ENCODE peak calls at places on chromosomes 12 and 14, in six cellular contexts. One of them, this sample, is unnamed.

GRCh38 chr14:85439696-85440328 is 90.1 kb upstream of the FLRT2 start:
- DNase-seq in PC-9: no peak
- DNase-seq in astrocyte: peak; percentile 67
- DNase-seq in PC-3: no peak
- DNase-seq in endothelial cell of umbilical vein: peak; percentile 42
- DNase-seq in neural progenitor cell: no peak
- DNase-seq in this sample: no peak

GRCh38 chr12:6067152-6067916 is 57.1 kb downstream of the VWF start:
- DNase-seq in endothelial cell of umbilical vein: peak; percentile 91
- DNase-seq in neural progenitor cell: peak; percentile 72
- DNase-seq in astrocyte: no peak
- DNase-seq in PC-9: peak; percentile 45
- DNase-seq in PC-3: peak; percentile 75
- DNase-seq in this sample: peak; percentile 86

GRCh38 chr14:30443368-30444007 is 115.5 kb upstream of the G2E3 start:
- DNase-seq in PC-9: no peak
- DNase-seq in astrocyte: peak; percentile 30
- DNase-seq in neural progenitor cell: peak; percentile 69
- DNase-seq in endothelial cell of umbilical vein: peak; percentile 2
- DNase-seq in PC-3: peak; percentile 73
- DNase-seq in this sample: no peak

GRCh38 chr14:48125654-48126053 is 450.2 kb upstream of the MDGA2 start:
- DNase-seq in astrocyte: no peak
- DNase-seq in endothelial cell of umbilical vein: no peak
- DNase-seq in PC-3: no peak
- DNase-seq in PC-9: no peak
- DNase-seq in neural progenitor cell: peak; percentile 74
- DNase-seq in this sample: no peak

GRCh38 chr14:104293231-104293841 is 154.9 kb downstream of the KIF26A start:
- DNase-seq in neural progenitor cell: no peak
- DNase-seq in astrocyte: no peak
- DNase-seq in endothelial cell of umbilical vein: no peak
- DNase-seq in PC-3: peak; percentile 6
- DNase-seq in PC-9: no peak
- DNase-seq in this sample: peak; percentile 81

GRCh38 chr12:62799126-62799736 is 135.7 kb downstream of the PPM1H start:
- DNase-seq in endothelial cell of umbilical vein: peak; percentile 73
- DNase-seq in neural progenitor cell: peak; percentile 92
- DNase-seq in PC-9: peak; percentile 54
- DNase-seq in PC-3: peak; percentile 87
- DNase-seq in astrocyte: peak; percentile 38
- DNase-seq in this sample: peak; percentile 92

GRCh38 chr12:96208801-96209534 is 14.8 kb downstream of the ELK3 start:
- DNase-seq in PC-3: no peak
- DNase-seq in neural progenitor cell: no peak
- DNase-seq in astrocyte: no peak
- DNase-seq in endothelial cell of umbilical vein: peak; percentile 91
- DNase-seq in PC-9: no peak
- DNase-seq in this sample: no peak

GRCh38 chr12:10672231-10672868 is 1.5 kb downstream of the STYK1 start:
- DNase-seq in astrocyte: no peak
- DNase-seq in neural progenitor cell: no peak
- DNase-seq in PC-9: peak; percentile 42
- DNase-seq in endothelial cell of umbilical vein: no peak
- DNase-seq in PC-3: peak; percentile 13
- DNase-seq in this sample: no peak

GRCh38 chr12:131949431-131950181 is at the start of gene EP400:
- DNase-seq in astrocyte: peak; percentile 78
- DNase-seq in PC-3: peak; percentile 97
- DNase-seq in neural progenitor cell: peak; percentile 98
- DNase-seq in PC-9: peak; percentile 81
- DNase-seq in endothelial cell of umbilical vein: peak; percentile 92
- DNase-seq in this sample: peak; percentile 99

DNA sequence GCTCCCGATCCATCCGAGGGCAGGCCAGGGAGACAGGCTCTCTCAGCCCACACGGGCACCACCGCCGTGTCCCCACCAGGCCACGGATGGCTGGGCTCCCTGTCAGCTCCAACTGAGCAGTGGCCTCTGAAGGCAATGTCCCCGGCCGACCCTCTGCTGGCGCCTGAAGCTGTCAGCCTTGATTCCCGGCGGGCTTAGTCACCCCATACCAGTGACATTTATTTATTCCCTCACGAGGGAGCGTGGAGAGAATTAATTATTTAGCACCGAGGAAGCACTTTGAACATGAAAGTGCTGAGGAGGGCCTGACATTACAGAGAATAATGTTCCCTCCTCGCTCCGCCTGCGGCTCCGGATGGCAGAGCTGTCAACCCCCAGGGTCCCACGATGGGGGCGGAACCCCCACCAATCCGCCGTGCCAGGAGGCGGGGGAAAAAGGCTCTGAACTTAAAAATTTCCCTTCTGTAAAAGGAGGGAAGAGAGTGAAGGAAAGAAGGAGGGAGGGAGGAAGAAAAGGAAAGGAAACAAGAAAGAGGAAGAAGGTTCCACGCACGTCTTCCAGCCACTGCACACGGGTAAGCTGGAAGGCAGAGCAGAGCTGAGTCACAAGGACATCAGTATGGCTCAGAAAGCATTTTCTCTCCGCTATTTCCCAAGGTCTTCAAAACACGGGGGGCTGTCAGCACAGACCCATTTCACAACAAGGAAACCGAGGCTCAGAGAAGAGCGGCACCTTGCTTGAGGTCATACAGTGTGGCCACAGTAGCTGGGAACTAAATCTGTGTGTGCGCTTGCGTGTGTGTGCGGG is 108.7 kb upstream of the NCOR2 start:
- DNase-seq in PC-9: no peak
- DNase-seq in astrocyte: peak; percentile 69
- DNase-seq in PC-3: no peak
- DNase-seq in neural progenitor cell: no peak
- DNase-seq in endothelial cell of umbilical vein: no peak
- DNase-seq in this sample: peak; percentile 95
- H3K27ac ChIP-seq in PC-9: no peak overlapping the region
- H3K27ac ChIP-seq in astrocyte: peak overlapping the region; percentile 45
- H3K27ac ChIP-seq in PC-3: no peak overlapping the region
- H3K27ac ChIP-seq in neural progenitor cell: no peak overlapping the region
- H3K27ac ChIP-seq in endothelial cell of umbilical vein: no peak overlapping the region
- H3K27ac ChIP-seq in this sample: no peak overlapping the region

DNA sequence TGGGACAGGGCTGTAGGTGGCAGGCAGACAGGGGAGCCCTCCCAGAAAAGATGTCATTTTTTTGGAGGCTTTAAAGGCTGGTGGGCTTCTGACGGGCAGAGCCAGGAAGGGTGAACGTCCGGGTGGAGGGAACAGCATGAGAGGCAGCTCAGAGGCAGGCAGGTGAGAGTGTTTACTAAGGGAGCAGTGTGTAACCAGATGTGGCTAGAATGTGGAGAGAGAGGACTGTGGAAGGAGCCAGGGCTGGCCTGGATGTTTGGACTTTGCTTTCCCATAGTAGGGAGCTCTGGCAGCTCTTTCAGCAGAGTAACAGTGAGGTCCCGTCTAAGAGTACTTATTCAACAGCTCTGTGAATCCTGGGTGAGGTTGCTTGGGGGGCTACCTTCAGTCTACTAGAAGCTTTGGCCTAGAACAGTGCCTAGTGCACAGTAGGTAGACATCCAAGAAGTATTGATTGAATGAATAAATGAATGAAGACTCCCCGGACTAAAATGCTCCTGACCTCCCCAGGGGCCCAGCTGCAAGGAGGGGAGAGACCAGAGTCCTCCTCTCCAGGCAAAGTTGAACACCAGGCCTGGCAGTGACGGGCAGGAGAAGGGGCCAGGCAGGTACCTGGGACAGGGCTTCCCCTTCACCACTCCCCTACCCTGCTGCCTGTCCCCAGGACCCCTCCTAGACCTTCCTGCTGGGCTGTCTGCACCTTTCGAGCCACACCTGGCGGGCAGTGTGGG is 8.6 kb downstream of the FAM222A start:
- DNase-seq in astrocyte: no peak
- DNase-seq in neural progenitor cell: no peak
- DNase-seq in PC-9: no peak
- DNase-seq in PC-3: no peak
- DNase-seq in endothelial cell of umbilical vein: no peak
- DNase-seq in this sample: peak; percentile 62
- H3K4me2 ChIP-seq in astrocyte: no peak overlapping the region
- H3K4me2 ChIP-seq in neural progenitor cell: peak overlapping the region; percentile 39
- H3K4me2 ChIP-seq in PC-9: no peak overlapping the region
- H3K4me2 ChIP-seq in PC-3: no peak overlapping the region
- H3K4me2 ChIP-seq in endothelial cell of umbilical vein: no peak overlapping the region
- H3K4me2 ChIP-seq in this sample: no peak overlapping the region

DNA sequence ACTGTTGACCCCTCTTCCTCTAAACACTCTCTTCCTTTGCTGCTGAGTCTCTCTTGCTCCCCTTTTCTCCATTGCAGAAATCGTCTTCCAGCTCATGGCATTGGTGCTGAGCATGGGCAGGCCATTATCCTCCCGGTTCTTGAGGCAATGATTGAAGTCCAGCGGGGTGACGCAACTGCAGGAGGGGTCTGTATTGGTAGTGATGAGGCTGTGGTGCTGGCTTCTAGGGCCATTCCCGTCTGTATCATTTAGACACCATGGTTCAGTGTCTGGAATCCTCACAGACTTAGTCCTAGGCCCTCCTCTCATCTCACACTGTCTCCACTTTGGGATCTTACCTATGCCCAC is 720 bp upstream of the SLC22A17 start:
- DNase-seq in neural progenitor cell: no peak
- DNase-seq in astrocyte: no peak
- DNase-seq in PC-9: no peak
- DNase-seq in PC-3: no peak
- DNase-seq in endothelial cell of umbilical vein: no peak
- DNase-seq in this sample: peak; percentile 62
- H3K4me3 ChIP-seq in neural progenitor cell: no peak overlapping the region
- H3K4me3 ChIP-seq in astrocyte: no peak overlapping the region
- H3K4me3 ChIP-seq in PC-9: no peak overlapping the region
- H3K4me3 ChIP-seq in PC-3: no peak overlapping the region
- H3K4me3 ChIP-seq in endothelial cell of umbilical vein: no peak overlapping the region
- H3K4me3 ChIP-seq in this sample: no peak overlapping the region

GRCh38 chr12:120684523-120684932 is 2.4 kb upstream of the MLEC start:
- DNase-seq in PC-9: peak; percentile 42
- DNase-seq in endothelial cell of umbilical vein: no peak
- DNase-seq in astrocyte: no peak
- DNase-seq in PC-3: peak; percentile 35
- DNase-seq in neural progenitor cell: no peak
- DNase-seq in this sample: no peak
- H3K27ac ChIP-seq in PC-9: no peak overlapping the region
- H3K27ac ChIP-seq in endothelial cell of umbilical vein: no peak overlapping the region
- H3K27ac ChIP-seq in astrocyte: no peak overlapping the region
- H3K27ac ChIP-seq in PC-3: no peak overlapping the region
- H3K27ac ChIP-seq in neural progenitor cell: no peak overlapping the region
- H3K27ac ChIP-seq in this sample: no peak overlapping the region

DNA sequence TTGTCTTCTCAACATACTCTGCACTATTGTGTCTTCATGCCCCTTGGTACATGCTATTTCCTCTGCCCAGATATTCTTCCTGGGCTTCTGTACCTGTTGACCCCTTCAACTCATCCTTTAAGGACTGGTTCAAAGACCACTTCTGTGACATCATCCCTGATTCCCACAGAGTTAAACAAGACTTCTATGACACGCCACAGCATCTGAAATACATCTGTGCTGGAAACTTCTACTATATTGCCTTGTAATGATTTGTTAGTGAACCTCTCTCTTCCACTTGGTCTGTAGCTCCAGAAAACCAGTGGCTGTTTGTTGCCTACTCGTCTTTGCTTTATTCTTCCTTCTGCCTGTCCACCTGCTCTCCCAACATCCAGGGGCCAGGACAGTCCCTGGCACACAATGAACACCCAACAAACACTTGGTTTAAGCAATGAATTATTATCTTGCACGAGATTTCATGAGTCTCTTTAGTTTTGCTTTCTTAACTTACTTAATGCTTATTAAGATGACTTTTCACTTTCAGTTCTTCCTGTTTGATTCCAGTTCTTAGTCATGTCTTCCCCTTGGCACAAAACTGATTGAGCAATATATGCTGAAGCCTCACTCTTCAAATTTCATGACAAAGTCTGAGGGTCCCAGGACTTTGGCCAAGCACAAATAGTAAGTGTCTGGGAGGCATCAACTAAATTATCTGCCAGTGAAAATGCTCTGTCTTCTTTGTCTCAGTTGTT is 485.9 kb downstream of the APAF1 start:
- DNase-seq in neural progenitor cell: no peak
- DNase-seq in astrocyte: peak; percentile 34
- DNase-seq in PC-9: no peak
- DNase-seq in PC-3: peak; percentile 12
- DNase-seq in endothelial cell of umbilical vein: no peak
- DNase-seq in this sample: no peak
- H3K4me2 ChIP-seq in neural progenitor cell: peak overlapping the region; percentile 65
- H3K4me2 ChIP-seq in astrocyte: peak overlapping the region; percentile 76
- H3K4me2 ChIP-seq in PC-9: peak overlapping the region; percentile 44
- H3K4me2 ChIP-seq in PC-3: peak overlapping the region; percentile 24
- H3K4me2 ChIP-seq in endothelial cell of umbilical vein: no peak overlapping the region
- H3K4me2 ChIP-seq in this sample: no peak overlapping the region

DNA sequence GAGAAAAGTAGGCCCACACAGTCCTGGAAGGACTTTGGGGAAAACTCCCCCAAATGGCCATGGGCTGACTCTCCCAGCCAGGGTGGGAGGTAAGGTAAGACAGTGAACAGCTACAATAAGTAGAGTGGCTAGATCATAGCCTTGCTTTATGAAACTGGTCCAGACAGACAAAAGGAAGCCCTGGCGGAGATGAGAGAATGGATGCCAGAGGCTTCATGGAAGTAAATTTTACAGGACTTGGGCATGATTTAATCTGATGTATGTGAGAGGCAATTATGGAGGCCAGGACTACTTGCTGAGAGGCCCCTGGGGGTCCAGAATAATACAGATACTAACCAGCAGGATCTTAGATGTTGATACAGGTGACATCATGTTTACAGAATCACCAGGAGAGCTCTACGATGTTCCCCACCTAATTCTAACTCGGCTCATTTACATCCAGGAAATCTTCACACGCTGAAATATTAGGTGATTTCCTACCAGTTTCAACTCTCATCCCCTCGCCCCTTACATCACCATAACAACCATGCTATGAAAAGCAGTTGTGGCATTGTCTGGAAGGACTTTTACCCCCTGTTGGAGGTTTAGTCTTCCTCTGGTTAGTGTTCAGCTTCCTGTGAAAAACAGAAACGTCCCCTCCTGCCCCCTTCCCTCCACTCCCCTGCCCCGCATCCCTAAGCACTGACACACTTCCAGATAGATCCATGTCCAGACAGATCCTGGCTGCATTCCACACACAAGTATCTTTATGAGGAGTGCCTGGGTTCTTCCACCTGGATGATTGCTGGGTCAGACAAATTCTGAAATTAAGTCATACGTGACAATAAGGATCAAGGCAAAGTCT is 39.5 kb upstream of the NT5DC3 start:
- DNase-seq in neural progenitor cell: no peak
- DNase-seq in astrocyte: no peak
- DNase-seq in endothelial cell of umbilical vein: peak; percentile 41
- DNase-seq in PC-3: peak; percentile 26
- DNase-seq in PC-9: no peak
- DNase-seq in this sample: peak; percentile 18
- H3K4me3 ChIP-seq in neural progenitor cell: no peak overlapping the region
- H3K4me3 ChIP-seq in astrocyte: no peak overlapping the region
- H3K4me3 ChIP-seq in endothelial cell of umbilical vein: no peak overlapping the region
- H3K4me3 ChIP-seq in PC-3: no peak overlapping the region
- H3K4me3 ChIP-seq in PC-9: no peak overlapping the region
- H3K4me3 ChIP-seq in this sample: no peak overlapping the region